ENCODE peak calls at places on chromosomes 7 and 10, in nine cellular contexts. U is brain microvascular endothelial cell, O is thoracic aorta, C is Panc1, D is hepatocyte, P is lung, J is psoas muscle, H is K562, X is pancreas. S is an unnamed sample. For H3K36me3, the result is how much of the 10 kb centered on the place peaks cover.

GRCh38 chr7:106217089-106217542 is 67.7 kb downstream of the NAMPT start:
- DNase-seq in P (peak), U (peak), D (peak), J (peak), H (peak), X (peak), C (peak), O (peak), S (no peak)

GRCh38 chr7:128740996-128741395 is 1.8 kb downstream of the CALU start:
- DNase-seq in H (peak), O (no peak), J (no peak), D (no peak), C (no peak), P (no peak), U (no peak), X (no peak), S (no peak)

GRCh38 chr10:61628875-61629513 is 33.7 kb upstream of the CABCOCO1 start:
- DNase-seq in C (peak), D (peak), P (no peak), H (no peak), J (no peak), U (peak), X (no peak), O (no peak), S (peak)

GRCh38 chr7:66859794-66860645 is 61.0 kb upstream of the TMEM248 start:
- DNase-seq in O (no peak), D (no peak), X (no peak), P (no peak), J (no peak), U (no peak), C (no peak), H (no peak), S (no peak)

GRCh38 chr7:151599401-151600227 is 79.9 kb upstream of the RHEB start:
- DNase-seq in O (no peak), U (peak), H (no peak), C (peak), D (peak), P (no peak), X (no peak), J (peak), S (peak)

GRCh38 chr10:49613160-49613881 is 516 bp upstream of the CHAT start:
- DNase-seq in J (no peak), P (no peak), H (no peak), X (no peak), D (no peak), U (no peak), C (no peak), O (no peak), S (no peak)

GRCh38 chr10:1083581-1083980 is 27.4 kb downstream of the WDR37 start:
- DNase-seq in J (no peak), D (no peak), C (no peak), P (peak), H (no peak), X (no peak), U (no peak), O (no peak), S (no peak)

GRCh38 chr7:80131675-80132435 is 2.8 kb upstream of the GNAI1 start:
- DNase-seq in J (no peak), U (no peak), C (no peak), H (no peak), O (no peak), D (no peak), P (no peak), X (no peak), S (no peak)

GRCh38 chr7:18356195-18356645 is 139.3 kb upstream of the HDAC9 start:
- DNase-seq in P (no peak), U (no peak), J (no peak), O (no peak), C (peak), H (peak), X (no peak), D (peak), S (peak)

GRCh38 chr10:126147866-126148578 is 240.3 kb downstream of the ADAM12 start:
- DNase-seq in D (no peak), H (no peak), P (no peak), U (peak), C (no peak), O (no peak), J (no peak), X (no peak), S (no peak)

GRCh38 chr7:16754869-16755317 is 1.3 kb downstream of the TSPAN13 start:
- DNase-seq in J (no peak), O (no peak), X (no peak), D (peak), P (no peak), U (no peak), C (no peak), H (peak), S (no peak)

GRCh38 chr10:130963052-130963393 is 348.5 kb downstream of the TCERG1L start:
- DNase-seq in D (no peak), C (no peak), X (no peak), P (peak), O (no peak), U (no peak), J (no peak), H (no peak), S (no peak)

GRCh38 chr10:17787087-17787942 is 21.8 kb upstream of the MRC1 start:
- DNase-seq in D (peak), P (no peak), C (peak), H (no peak), J (no peak), X (no peak), U (peak), O (no peak), S (peak)

GRCh38 chr7:39688611-39689485 is 65.5 kb downstream of the RALA start:
- DNase-seq in U (no peak), P (no peak), X (no peak), J (no peak), C (no peak), O (no peak), H (no peak), D (no peak), S (no peak)

GRCh38 chr7:90298145-90299038 is 22.7 kb downstream of the FAM237B start:
- DNase-seq in P (no peak), C (peak), U (peak), J (no peak), X (no peak), O (no peak), D (peak), H (peak), S (peak)

GRCh38 chr7:157405501-157405900 is 68.7 kb downstream of the DNAJB6 start:
- DNase-seq in C (no peak), J (no peak), H (no peak), X (no peak), P (no peak), U (no peak), D (no peak), O (no peak), S (no peak)

GRCh38 chr7:38321515-38321944 is 48.1 kb upstream of the TARP start:
- DNase-seq in D (no peak), O (no peak), X (no peak), C (no peak), U (peak), P (no peak), J (no peak), H (no peak), S (peak)

GRCh38 chr10:77770868-77771175 is 133.2 kb upstream of the KCNMA1 start:
- DNase-seq in U (no peak), J (no peak), C (no peak), H (no peak), D (no peak), O (no peak), X (no peak), P (no peak), S (no peak)

GRCh38 chr7:136877990-136878389 is 9.5 kb downstream of the CHRM2 start:
- DNase-seq in D (no peak), O (no peak), H (no peak), X (no peak), P (no peak), J (no peak), U (no peak), C (no peak), S (no peak)

GRCh38 chr7:45973725-45974532 is 52.9 kb upstream of the IGFBP3 start:
- DNase-seq in H (no peak), X (no peak), U (no peak), O (no peak), P (no peak), J (no peak), C (no peak), D (no peak), S (no peak)

GRCh38 chr7:42156541-42156865 is 80.5 kb downstream of the GLI3 start:
- DNase-seq in U (no peak), D (no peak), H (no peak), P (no peak), J (no peak), C (no peak), O (no peak), X (no peak), S (no peak)

GRCh38 chr7:30285531-30286284 is 1.3 kb downstream of the ZNRF2 start:
- DNase-seq in H (peak), U (peak), D (peak), C (no peak), P (peak), X (peak), J (peak), O (no peak), S (no peak)

GRCh38 chr10:94103902-94104301 is 110.2 kb downstream of the PLCE1 start:
- DNase-seq in P (no peak), O (no peak), D (peak), U (peak), C (no peak), X (no peak), H (no peak), J (no peak), S (peak)

GRCh38 chr10:35462491-35462934 is 126.2 kb downstream of the CCNY start:
- DNase-seq in H (no peak), D (no peak), X (no peak), U (no peak), J (no peak), P (no peak), O (no peak), C (no peak), S (no peak)

GRCh38 chr10:88897019-88897853 is 17.2 kb downstream of the STAMBPL1 start:
- DNase-seq in H (no peak), D (peak), J (no peak), X (no peak), O (no peak), P (no peak), U (no peak), C (no peak), S (no peak)

GRCh38 chr7:107492875-107493274 is 23.0 kb downstream of the GPR22 start:
- DNase-seq in P (no peak), D (no peak), J (no peak), U (no peak), C (no peak), O (no peak), H (no peak), X (no peak), S (no peak)

GRCh38 chr10:118204292-118204943 is 137.7 kb downstream of the FAM204A start:
- DNase-seq in H (no peak), P (no peak), X (no peak), C (no peak), J (no peak), D (no peak), O (no peak), U (no peak), S (no peak)

GRCh38 chr7:134246761-134247160 is 70.0 kb downstream of the SLC35B4 start:
- DNase-seq in O (no peak), P (no peak), H (no peak), J (no peak), C (no peak), D (no peak), X (no peak), U (no peak), S (no peak)

GRCh38 chr10:13049774-13050420 is 48.4 kb upstream of the CCDC3 start:
- DNase-seq in X (no peak), D (no peak), P (no peak), H (no peak), C (no peak), U (no peak), O (no peak), J (no peak), S (no peak)

GRCh38 chr7:140506788-140507464 is 27.6 kb upstream of the MKRN1 start:
- DNase-seq in C (no peak), H (peak), X (peak), U (peak), D (peak), P (no peak), O (no peak), J (peak), S (peak)

GRCh38 chr10:4191894-4192293 is 406.9 kb upstream of the KLF6 start:
- DNase-seq in C (no peak), X (no peak), O (no peak), U (no peak), H (no peak), D (no peak), P (no peak), J (no peak), S (no peak)

GRCh38 chr10:73838827-73839226 is 27.4 kb upstream of the NDST2 start:
- DNase-seq in D (no peak), H (no peak), J (no peak), U (no peak), O (no peak), X (no peak), P (no peak), C (no peak), S (no peak)

GRCh38 chr7:19327011-19327410 is 181.8 kb upstream of the FERD3L start:
- DNase-seq in U (peak), X (no peak), D (no peak), H (no peak), P (no peak), C (no peak), J (no peak), O (no peak), S (no peak)

GRCh38 chr7:122212754-122213153 is 68.7 kb upstream of the AASS start:
- DNase-seq in P (no peak), J (no peak), C (no peak), U (no peak), D (no peak), X (no peak), O (no peak), H (no peak), S (no peak)

GRCh38 chr10:73894245-73894971 is 16.5 kb upstream of the PLAU start:
- DNase-seq in J (no peak), U (peak), O (no peak), P (no peak), H (peak), D (no peak), C (no peak), X (no peak), S (no peak)

GRCh38 chr10:73485320-73485719 is 10.5 kb downstream of the PPP3CB start:
- DNase-seq in C (no peak), U (no peak), J (no peak), P (no peak), O (no peak), H (no peak), X (no peak), D (no peak), S (no peak)

GRCh38 chr7:150931199-150931869 is 46.8 kb downstream of the KCNH2 start:
- DNase-seq in C (no peak), X (no peak), D (no peak), U (no peak), P (no peak), J (no peak), O (no peak), H (peak), S (no peak)

GRCh38 chr7:75937958-75938786 is 23.2 kb downstream of the POR start:
- DNase-seq in P (peak), H (peak), D (peak), O (peak), J (peak), X (no peak), U (peak), C (no peak), S (peak)

GRCh38 chr7:139838276-139838675 is 9.2 kb downstream of the TBXAS1 start:
- DNase-seq in X (no peak), O (no peak), P (no peak), U (no peak), D (no peak), J (no peak), C (no peak), H (no peak), S (no peak)

GRCh38 chr7:44094365-44094764 is 9.8 kb upstream of the AEBP1 start:
- DNase-seq in J (no peak), X (no peak), H (no peak), O (no peak), D (no peak), P (no peak), U (no peak), C (no peak), S (no peak)

GRCh38 chr7:44097064-44097932 is 6.8 kb upstream of the AEBP1 start:
- DNase-seq in O (no peak), D (no peak), J (no peak), C (no peak), X (no peak), P (no peak), H (no peak), U (no peak), S (no peak)

GRCh38 chr7:44094796-44095592 is 9.2 kb upstream of the AEBP1 start:
- DNase-seq in C (no peak), O (no peak), J (no peak), D (no peak), U (no peak), P (no peak), X (no peak), H (no peak), S (no peak)

GRCh38 chr7:44096326-44096881 is 7.7 kb upstream of the AEBP1 start:
- DNase-seq in D (no peak), U (no peak), H (no peak), P (no peak), O (no peak), X (no peak), C (no peak), J (no peak), S (no peak)

DNA sequence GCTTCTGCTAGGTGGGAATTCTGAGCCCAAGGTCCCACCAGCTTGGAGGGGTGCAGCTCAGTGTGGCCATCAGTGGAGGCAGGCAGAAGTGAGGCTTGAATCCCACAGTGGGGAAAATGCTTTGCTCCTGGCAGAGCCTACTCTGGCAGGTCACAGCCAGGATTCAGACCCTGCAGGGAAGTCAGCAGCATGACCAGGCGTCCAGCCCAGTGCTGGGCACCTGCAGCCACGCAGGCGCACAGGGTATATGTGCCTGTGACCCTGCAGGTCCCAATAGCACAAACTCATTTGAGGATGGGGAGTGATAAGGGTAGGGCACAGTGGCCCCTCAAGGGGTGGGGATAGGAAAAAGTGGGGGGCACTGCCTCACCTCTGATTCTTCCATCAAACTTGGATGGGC is 8.4 kb upstream of the AEBP1 start:
- DNase-seq in H (no peak), P (no peak), U (no peak), X (no peak), C (no peak), J (no peak), D (no peak), O (no peak), S (no peak)
- H3K4me3 ChIP-seq in H (no peak), P (no peak), U (no peak), X (no peak), C (no peak), J (no peak), D (no peak), O (no peak), S (no peak)

GRCh38 chr7:6430271-6430940 is 17.3 kb downstream of the DAGLB start:
- DNase-seq in O (no peak), X (no peak), U (peak), P (no peak), J (no peak), D (no peak), C (no peak), H (peak), S (no peak)

GRCh38 chr7:6435486-6436384 is 12.0 kb downstream of the DAGLB start:
- DNase-seq in O (peak), X (peak), J (peak), U (peak), D (peak), H (peak), P (peak), C (no peak), S (no peak)

GRCh38 chr7:6433814-6434630 is 13.7 kb downstream of the DAGLB start:
- DNase-seq in O (no peak), P (no peak), U (no peak), J (no peak), H (no peak), C (no peak), D (no peak), X (no peak), S (no peak)

GRCh38 chr7:6432786-6433185 is 15.0 kb downstream of the DAGLB start:
- DNase-seq in D (no peak), J (no peak), U (no peak), X (no peak), P (no peak), O (no peak), C (no peak), H (no peak), S (no peak)

DNA sequence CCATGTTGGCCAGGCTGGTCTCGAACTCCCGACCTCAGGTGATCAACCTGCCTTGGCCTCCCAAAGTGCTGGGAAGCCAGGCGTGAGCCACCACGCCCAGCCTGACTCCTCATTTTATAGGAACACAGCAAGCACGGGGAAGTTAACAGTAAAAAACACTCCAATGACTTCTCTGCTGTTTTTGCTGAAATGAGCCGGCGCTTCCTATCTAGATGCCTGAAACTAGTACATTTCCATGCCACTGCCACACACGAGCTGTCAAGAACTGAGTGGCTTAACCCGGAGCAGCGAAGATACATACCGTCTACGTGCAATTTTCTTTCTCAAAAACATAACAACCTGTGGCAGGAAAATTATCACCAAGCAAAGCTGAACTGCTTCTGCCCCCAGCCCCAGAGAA is 16.8 kb downstream of the DAGLB start:
- DNase-seq in C (no peak), U (no peak), P (no peak), D (no peak), J (no peak), O (no peak), H (no peak), X (no peak), S (no peak)
- H3K36me3 ChIP-seq in C (under half), U (under half), P (under half), D (under half), J (under half), O (under half), H (half or more), X (under half), S (under half)

GRCh38 chr7:112233048-112233697 is 26.7 kb downstream of the ZNF277 start:
- DNase-seq in J (no peak), C (no peak), X (no peak), H (no peak), O (no peak), U (no peak), D (no peak), P (no peak), S (no peak)
- H3K4me3 ChIP-seq in J (no peak), C (no peak), X (no peak), H (no peak), O (no peak), U (no peak), D (no peak), P (no peak), S (no peak)

GRCh38 chr10:124693801-124694416 is 50.3 kb downstream of the FAM53B start:
- DNase-seq in X (peak), D (no peak), C (no peak), O (no peak), J (no peak), P (no peak), U (no peak), H (peak), S (no peak)

GRCh38 chr10:124696446-124697392 is 47.5 kb downstream of the FAM53B start:
- DNase-seq in P (no peak), O (no peak), X (no peak), D (no peak), C (no peak), H (no peak), U (no peak), J (no peak), S (no peak)

GRCh38 chr10:124693396-124693795 is 50.8 kb downstream of the FAM53B start:
- DNase-seq in H (peak), U (no peak), C (no peak), X (no peak), P (no peak), O (no peak), D (no peak), J (no peak), S (no peak)

GRCh38 chr10:124694467-124695195 is 49.5 kb downstream of the FAM53B start:
- DNase-seq in D (no peak), H (no peak), P (no peak), J (no peak), O (no peak), C (no peak), X (no peak), U (no peak), S (no peak)

DNA sequence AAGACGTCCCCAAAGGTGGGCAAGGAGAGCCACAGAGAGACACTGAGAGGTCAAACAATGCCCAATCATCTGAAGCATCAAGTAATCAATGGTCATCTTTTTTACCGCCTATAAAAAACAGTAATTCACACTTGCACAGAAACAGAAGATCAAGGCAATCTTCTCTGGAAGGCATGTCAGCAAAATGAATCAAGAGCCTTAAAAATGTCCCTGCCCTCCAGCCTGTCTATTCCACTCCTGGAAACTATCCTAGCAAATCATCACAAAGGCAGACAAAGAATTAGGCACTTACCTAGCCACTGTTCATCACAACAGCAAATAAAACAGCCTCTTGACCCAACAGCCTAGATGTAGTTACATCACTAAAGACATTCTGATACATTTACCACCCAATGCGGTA is 48.9 kb downstream of the FAM53B start:
- DNase-seq in J (no peak), C (no peak), O (no peak), U (no peak), X (no peak), P (no peak), D (no peak), H (no peak), S (no peak)
- H3K36me3 ChIP-seq in J (under half), C (under half), O (under half), U (under half), X (under half), P (under half), D (under half), H (under half), S (under half)

GRCh38 chr7:50783304-50783703 is 608 bp upstream of the GRB10 start:
- DNase-seq in U (no peak), D (no peak), O (no peak), H (no peak), J (no peak), C (no peak), X (no peak), P (no peak), S (no peak)
- H3K4me3 ChIP-seq in U (peak), D (no peak), O (peak), H (no peak), J (peak), C (peak), X (peak), P (no peak), S (peak)

GRCh38 chr10:92506336-92506735 is 67.6 kb downstream of the IDE start:
- DNase-seq in H (no peak), C (no peak), U (no peak), X (no peak), D (no peak), O (no peak), P (no peak), J (no peak), S (no peak)
- H3K36me3 ChIP-seq in H (half or more), C (under half), U (under half), X (under half), D (under half), O (under half), P (under half), J (under half), S (under half)